ENCODE peak calls at places on chromosomes 13 and 19, in ten cellular contexts. H is T follicular helper cell; W is Peyer's patch; N is left colon; P is ACHN; J is fibroblast of pulmonary artery; F is HAP-1; Y is stimulated activated CD4-positive, alpha-beta T cell treated with anti-CD3 and anti-CD28 coated beads, TNF-alpha, amount 100 ng/mL, for 4 hours; Q is Caki2; V is psoas muscle. O is an unnamed sample.

GRCh38 chr13:94660695-94661324 is 51.5 kb downstream of the SOX21 start:
- DNase-seq in J (peak), Y (no peak), H (no peak), N (no peak), Q (peak), F (peak), P (peak), W (no peak), V (no peak), O (peak)

GRCh38 chr13:112901951-112902651 is 66.9 kb upstream of the MCF2L start:
- DNase-seq in F (no peak), H (no peak), Y (no peak), N (peak), J (no peak), Q (no peak), P (no peak), V (no peak), W (no peak), O (no peak)

GRCh38 chr13:93473441-93474270 is 247.0 kb downstream of the GPC6 start:
- DNase-seq in J (no peak), P (no peak), W (no peak), H (no peak), V (no peak), Q (no peak), F (no peak), N (peak), Y (no peak), O (no peak)

GRCh38 chr19:18507021-18507726 is 14.7 kb downstream of the ELL start:
- DNase-seq in W (no peak), N (peak), F (no peak), Q (no peak), H (no peak), V (peak), J (no peak), Y (no peak), P (no peak), O (no peak)

GRCh38 chr13:75400775-75401174 is 81.2 kb downstream of the TBC1D4 start:
- DNase-seq in W (no peak), J (no peak), H (no peak), Y (no peak), N (no peak), P (no peak), Q (peak), V (no peak), F (no peak), O (no peak)

GRCh38 chr19:48617146-48617937 is 1.6 kb downstream of the RPL18 start:
- DNase-seq in F (no peak), H (no peak), V (no peak), N (no peak), J (no peak), Y (no peak), Q (no peak), W (no peak), P (no peak), O (no peak)

GRCh38 chr13:99731747-99732146 is 230.5 kb downstream of the TM9SF2 start:
- DNase-seq in J (no peak), W (no peak), Y (no peak), H (no peak), Q (no peak), P (no peak), N (no peak), V (no peak), F (no peak), O (peak)

GRCh38 chr13:89255844-89256406 is 1584.8 kb downstream of the SLITRK5 start:
- DNase-seq in P (no peak), J (no peak), H (no peak), W (no peak), Y (no peak), N (no peak), V (no peak), F (no peak), Q (no peak), O (no peak)

GRCh38 chr19:28577199-28577598 is 635.8 kb downstream of the UQCRFS1 start:
- DNase-seq in Y (no peak), V (no peak), Q (no peak), H (no peak), W (no peak), P (no peak), F (no peak), N (no peak), J (no peak), O (no peak)

GRCh38 chr19:41687419-41687818 is 651 bp downstream of the CEACAM7 start:
- DNase-seq in Y (no peak), W (no peak), N (no peak), V (no peak), P (no peak), F (no peak), Q (no peak), H (no peak), J (no peak), O (no peak)

GRCh38 chr13:113592571-113592970 is 8.0 kb downstream of the TFDP1 start:
- DNase-seq in F (no peak), W (no peak), J (no peak), Q (no peak), Y (no peak), N (no peak), H (no peak), V (no peak), P (no peak), O (no peak)

GRCh38 chr19:8702350-8702749 is 3.8 kb upstream of the ACTL9 start:
- DNase-seq in H (no peak), Q (no peak), P (no peak), N (no peak), Y (peak), W (no peak), F (no peak), V (no peak), J (no peak), O (no peak)

GRCh38 chr13:32538234-32538620 is 368 bp downstream of the N4BP2L2 start:
- DNase-seq in V (peak), Q (no peak), N (peak), H (no peak), J (peak), F (no peak), P (peak), W (peak), Y (no peak), O (no peak)

GRCh38 chr13:37446503-37446902 is 152.1 kb downstream of the POSTN start:
- DNase-seq in F (no peak), N (no peak), P (no peak), J (peak), H (no peak), V (no peak), W (no peak), Y (no peak), Q (no peak), O (no peak)